ENCODE peak calls at places on chromosomes 12 and 14, in six cellular contexts. C is HCT116, I is heart right ventricle, J is lung, O is psoas muscle, S is right cardiac atrium. D is an unnamed sample.

GRCh38 chr14:70665448-70666363 is 24.0 kb downstream of the TTC9 start:
- ATAC-seq in C (peak; percentile 94), I (no peak), J (no peak), O (peak; percentile 71), S (no peak), D (no peak)

GRCh38 chr14:48751293-48751692 is 834.9 kb downstream of the RPS29 start:
- ATAC-seq in C (no peak), I (no peak), J (no peak), O (no peak), S (no peak), D (no peak)

GRCh38 chr14:100313464-100314230 is 7.4 kb upstream of the SLC25A29 start:
- ATAC-seq in C (no peak), I (no peak), J (no peak), O (peak; percentile 24), S (no peak), D (no peak)

GRCh38 chr12:3263939-3264699 is 186.9 kb downstream of the TSPAN9 start:
- ATAC-seq in C (no peak), I (peak; percentile 65), J (no peak), O (no peak), S (peak; percentile 79), D (no peak)

GRCh38 chr12:2284321-2284813 is 231.6 kb downstream of the CACNA1C start:
- ATAC-seq in C (peak; percentile 41), I (peak; percentile 14), J (no peak), O (peak; percentile 29), S (peak; percentile 49), D (no peak)

GRCh38 chr12:14901228-14901562 is 15.5 kb upstream of the MGP start:
- ATAC-seq in C (no peak), I (peak; percentile 48), J (no peak), O (no peak), S (peak; percentile 77), D (peak; percentile 41)

GRCh38 chr14:68307769-68308168 is 485.1 kb downstream of the ZFP36L1 start:
- ATAC-seq in C (no peak), I (peak; percentile 55), J (no peak), O (no peak), S (peak; percentile 63), D (peak; percentile 81)

GRCh38 chr14:102375126-102375525 is 12.4 kb downstream of the TECPR2 start:
- ATAC-seq in C (no peak), I (no peak), J (no peak), O (no peak), S (no peak), D (no peak)

GRCh38 chr14:54343276-54344121 is 53.3 kb upstream of the CDKN3 start:
- ATAC-seq in C (no peak), I (peak; percentile 60), J (no peak), O (no peak), S (peak; percentile 65), D (no peak)

GRCh38 chr12:68281685-68282084 is 28.3 kb upstream of the IL22 start:
- ATAC-seq in C (no peak), I (no peak), J (no peak), O (no peak), S (no peak), D (no peak)

GRCh38 chr12:132327351-132328171 is 1.8 kb downstream of the GALNT9 start:
- ATAC-seq in C (no peak), I (peak; percentile 49), J (peak; percentile 74), O (peak; percentile 39), S (peak; percentile 65), D (peak; percentile 82)

DNA sequence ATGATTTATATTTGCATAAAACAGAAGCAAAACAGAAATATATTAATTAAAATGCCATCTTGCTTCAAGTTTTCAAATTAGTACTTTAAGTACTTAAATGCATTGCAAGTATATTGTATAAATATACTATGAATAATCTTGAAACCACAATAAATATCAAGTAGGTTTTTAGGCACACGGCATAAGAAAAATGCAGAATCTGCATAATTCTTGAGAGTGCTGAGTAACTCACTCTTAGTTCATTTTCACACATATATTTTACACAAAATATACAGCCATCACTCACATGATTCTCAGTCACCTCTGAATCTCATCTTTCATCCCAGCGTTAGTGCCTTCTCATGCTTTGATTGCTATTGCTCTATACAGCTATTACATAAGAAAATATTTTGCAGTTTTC is 51.9 kb downstream of the SLC6A15 start:
- ATAC-seq in C (no peak), I (no peak), J (no peak), O (no peak), S (no peak), D (no peak)
- H3K4me3 ChIP-seq in C (no peak overlapping the region), I (no peak overlapping the region), J (no peak overlapping the region), O (no peak overlapping the region), S (no peak overlapping the region), D (no peak overlapping the region)

GRCh38 chr14:90288646-90289355 is 32.4 kb downstream of the PSMC1 start:
- ATAC-seq in C (no peak), I (peak; percentile 89), J (no peak), O (peak; percentile 38), S (peak; percentile 87), D (no peak)
- H3K27ac ChIP-seq in C (no peak overlapping the region), I (peak overlapping the region; percentile 21), J (no peak overlapping the region), O (no peak overlapping the region), S (peak overlapping the region; percentile 79), D (no peak overlapping the region)

GRCh38 chr14:50675597-50675996 is 7.5 kb upstream of the SAV1 start:
- ATAC-seq in C (peak; percentile 33), I (no peak), J (no peak), O (no peak), S (no peak), D (no peak)

GRCh38 chr14:50678163-50678562 is 10.1 kb upstream of the SAV1 start:
- ATAC-seq in C (peak; percentile 61), I (peak; percentile 11), J (no peak), O (no peak), S (no peak), D (no peak)

GRCh38 chr14:50679674-50680073 is 11.6 kb upstream of the SAV1 start:
- ATAC-seq in C (no peak), I (no peak), J (no peak), O (no peak), S (no peak), D (no peak)

GRCh38 chr14:50677527-50678063 is 9.5 kb upstream of the SAV1 start:
- ATAC-seq in C (peak; percentile 80), I (peak; percentile 75), J (no peak), O (no peak), S (peak; percentile 33), D (no peak)

DNA sequence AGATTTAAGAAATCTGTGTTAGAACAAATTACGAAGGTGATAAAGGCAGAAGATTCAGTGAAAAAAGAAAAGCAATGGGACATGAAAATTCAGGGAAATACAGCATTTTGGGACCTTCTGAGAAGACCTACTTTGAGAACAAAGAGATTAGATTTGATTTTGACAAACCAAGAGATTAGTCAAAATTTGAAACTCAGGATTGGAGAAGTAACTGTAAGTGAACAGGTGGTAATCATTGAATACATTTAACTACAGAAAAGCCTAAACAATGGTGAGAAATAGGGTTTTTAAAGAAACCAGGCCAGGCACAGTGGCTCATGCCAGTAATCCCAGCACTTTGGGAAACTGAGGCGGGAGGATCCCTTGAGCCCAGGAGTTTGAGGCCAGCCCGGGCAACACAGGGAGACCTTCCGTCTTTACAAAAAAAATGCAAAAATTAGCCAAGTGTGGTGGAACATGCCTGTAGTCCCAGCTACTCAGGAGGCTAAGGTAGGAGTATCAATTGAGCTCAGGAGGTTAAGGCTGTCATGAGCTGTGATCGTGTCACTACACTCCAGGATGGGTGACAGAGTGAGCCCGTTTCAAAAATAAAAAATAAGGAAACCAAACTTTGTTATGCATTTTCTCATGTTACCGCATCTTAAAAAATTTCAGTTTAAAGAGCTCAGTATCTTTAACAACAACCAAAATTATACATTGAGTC is 8.9 kb upstream of the SAV1 start:
- ATAC-seq in C (peak; percentile 48), I (no peak), J (no peak), O (no peak), S (no peak), D (no peak)
- H3K4me3 ChIP-seq in C (peak overlapping the region; percentile 47), I (no peak overlapping the region), J (no peak overlapping the region), O (no peak overlapping the region), S (no peak overlapping the region), D (no peak overlapping the region)

DNA sequence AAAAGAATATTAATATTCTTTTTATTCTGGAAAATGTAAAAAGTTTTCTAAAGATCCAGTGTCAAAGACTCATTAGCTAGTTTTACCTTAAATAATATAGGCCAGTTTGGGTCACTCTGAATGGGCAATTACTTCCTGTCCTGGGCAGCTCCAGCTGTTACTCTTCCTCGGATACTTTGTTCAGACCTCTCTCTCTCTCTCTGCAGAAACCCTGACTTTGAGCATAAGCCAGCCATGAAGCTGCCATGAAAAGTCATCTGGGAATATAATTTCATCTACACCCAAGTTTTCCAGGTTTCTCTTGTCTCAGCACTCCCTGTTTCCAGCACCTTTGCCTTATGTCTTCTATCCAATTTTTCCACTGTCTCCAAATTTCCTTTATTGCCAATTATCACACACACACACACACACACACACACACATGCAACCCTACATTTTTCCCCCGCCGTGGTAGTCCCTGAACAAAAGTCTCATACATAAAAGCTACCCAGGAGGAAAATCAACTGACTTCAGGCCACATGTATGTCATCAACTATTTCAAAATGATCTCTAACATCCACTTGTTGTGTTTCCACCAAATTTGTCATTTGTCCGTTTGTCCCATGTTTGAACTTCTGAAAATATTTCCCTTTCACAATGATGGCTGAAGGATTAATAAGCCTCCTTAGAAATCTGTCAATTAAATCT is 318.1 kb downstream of the SSPN start:
- ATAC-seq in C (no peak), I (no peak), J (no peak), O (no peak), S (peak; percentile 57), D (no peak)
- H3K27ac ChIP-seq in C (no peak overlapping the region), I (no peak overlapping the region), J (no peak overlapping the region), O (no peak overlapping the region), S (no peak overlapping the region), D (no peak overlapping the region)

GRCh38 chr12:20370841-20371240 is 2.5 kb downstream of the PDE3A start:
- ATAC-seq in C (no peak), I (no peak), J (no peak), O (no peak), S (no peak), D (no peak)

GRCh38 chr12:20370001-20370381 is 1.7 kb downstream of the PDE3A start:
- ATAC-seq in C (no peak), I (peak; percentile 46), J (no peak), O (no peak), S (peak; percentile 27), D (peak; percentile 9)

GRCh38 chr12:20374775-20375174 is 6.4 kb downstream of the PDE3A start:
- ATAC-seq in C (no peak), I (no peak), J (no peak), O (no peak), S (no peak), D (no peak)

GRCh38 chr12:20369164-20370000 is 1.0 kb downstream of the PDE3A start:
- ATAC-seq in C (peak; percentile 64), I (peak; percentile 79), J (peak; percentile 44), O (peak; percentile 75), S (peak; percentile 87), D (peak; percentile 83)

DNA sequence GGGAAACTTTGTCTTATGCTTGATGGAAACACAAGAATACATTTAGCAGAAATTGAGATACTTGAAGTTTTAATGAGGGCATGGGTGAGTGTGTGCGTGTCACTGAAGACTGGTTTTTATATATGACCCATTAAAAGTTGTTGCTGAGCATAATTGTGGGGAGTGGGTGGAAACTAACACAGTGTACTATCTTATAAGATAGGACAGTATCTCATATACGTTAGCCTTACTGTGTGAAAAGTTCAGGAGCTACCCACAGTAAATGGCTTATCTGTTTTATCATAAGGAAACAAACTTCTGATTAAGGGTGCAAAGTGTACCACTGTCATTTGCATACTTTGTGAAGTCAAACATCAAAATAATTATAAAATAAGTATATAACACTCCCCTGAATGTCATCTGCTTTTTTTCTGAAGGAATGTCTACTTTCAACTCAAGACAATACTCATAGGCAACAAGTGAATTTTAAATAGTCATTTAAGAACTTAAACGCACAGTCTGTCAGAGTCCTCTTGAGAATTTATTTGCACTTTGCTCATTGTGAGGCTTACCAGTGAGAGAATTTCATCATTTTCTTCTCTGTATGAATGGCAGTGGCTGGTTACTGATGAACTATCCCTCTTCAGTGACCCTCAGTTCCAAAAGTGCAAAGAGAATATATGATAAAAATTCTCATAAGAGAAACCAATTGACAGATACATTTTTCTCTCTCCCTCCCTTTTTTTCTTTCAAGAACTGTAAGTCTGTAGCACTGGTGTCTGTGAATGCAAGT is 4.2 kb downstream of the PDE3A start:
- ATAC-seq in C (no peak), I (no peak), J (no peak), O (no peak), S (no peak), D (no peak)
- H3K4me3 ChIP-seq in C (no peak overlapping the region), I (peak overlapping the region; percentile 79), J (no peak overlapping the region), O (peak overlapping the region; percentile 71), S (peak overlapping the region; percentile 55), D (peak overlapping the region; percentile 79)